ENCODE peak calls at places on chromosome 6, in nine cellular contexts. One of them, this sample, is unnamed.
A peak's percentile ranks its signal among the peaks of the same experiment; 100 is the strongest.

GRCh38 chr6:46507426-46507825 is 16.2 kb upstream of the RCAN2 start:
- DNase-seq in spleen: no peak
- DNase-seq in HCT116: no peak
- DNase-seq in HepG2: no peak
- DNase-seq in IMR-90: no peak
- DNase-seq in breast epithelium: no peak
- DNase-seq in gastrocnemius medialis: no peak
- DNase-seq in stomach: no peak
- DNase-seq in adrenal gland: no peak
- DNase-seq in this sample: no peak

GRCh38 chr6:122998403-122998965 is 2.4 kb downstream of the CLVS2 start:
- DNase-seq in spleen: no peak
- DNase-seq in HCT116: no peak
- DNase-seq in HepG2: no peak
- DNase-seq in IMR-90: no peak
- DNase-seq in breast epithelium: no peak
- DNase-seq in gastrocnemius medialis: no peak
- DNase-seq in stomach: no peak
- DNase-seq in adrenal gland: no peak
- DNase-seq in this sample: no peak

GRCh38 chr6:168388641-168389633 is 52.0 kb upstream of the SMOC2 start:
- DNase-seq in spleen: peak; percentile 70
- DNase-seq in HCT116: no peak
- DNase-seq in HepG2: peak; percentile 40
- DNase-seq in IMR-90: no peak
- DNase-seq in breast epithelium: peak; percentile 83
- DNase-seq in gastrocnemius medialis: no peak
- DNase-seq in stomach: peak; percentile 75
- DNase-seq in adrenal gland: no peak
- DNase-seq in this sample: peak; percentile 75

GRCh38 chr6:117655380-117655779 is 19.9 kb upstream of the NUS1 start:
- DNase-seq in spleen: no peak
- DNase-seq in HCT116: no peak
- DNase-seq in HepG2: no peak
- DNase-seq in IMR-90: no peak
- DNase-seq in breast epithelium: no peak
- DNase-seq in gastrocnemius medialis: no peak
- DNase-seq in stomach: no peak
- DNase-seq in adrenal gland: no peak
- DNase-seq in this sample: no peak

GRCh38 chr6:116528800-116529199 is 16.7 kb downstream of the TRAPPC3L start:
- DNase-seq in spleen: no peak
- DNase-seq in HCT116: no peak
- DNase-seq in HepG2: peak; percentile 20
- DNase-seq in IMR-90: peak; percentile 28
- DNase-seq in breast epithelium: no peak
- DNase-seq in gastrocnemius medialis: no peak
- DNase-seq in stomach: no peak
- DNase-seq in adrenal gland: no peak
- DNase-seq in this sample: no peak

GRCh38 chr6:137261393-137262154 is 42.4 kb upstream of the IFNGR1 start:
- DNase-seq in spleen: no peak
- DNase-seq in HCT116: no peak
- DNase-seq in HepG2: peak; percentile 82
- DNase-seq in IMR-90: peak; percentile 54
- DNase-seq in breast epithelium: no peak
- DNase-seq in gastrocnemius medialis: no peak
- DNase-seq in stomach: no peak
- DNase-seq in adrenal gland: no peak
- DNase-seq in this sample: no peak

GRCh38 chr6:162313922-162314660 is 413.5 kb downstream of the PRKN start:
- DNase-seq in spleen: no peak
- DNase-seq in HCT116: no peak
- DNase-seq in HepG2: no peak
- DNase-seq in IMR-90: no peak
- DNase-seq in breast epithelium: no peak
- DNase-seq in gastrocnemius medialis: no peak
- DNase-seq in stomach: no peak
- DNase-seq in adrenal gland: no peak
- DNase-seq in this sample: no peak

GRCh38 chr6:25002326-25003066 is 66.7 kb upstream of the RIPOR2 start:
- DNase-seq in spleen: no peak
- DNase-seq in HCT116: no peak
- DNase-seq in HepG2: no peak
- DNase-seq in IMR-90: no peak
- DNase-seq in breast epithelium: no peak
- DNase-seq in gastrocnemius medialis: no peak
- DNase-seq in stomach: no peak
- DNase-seq in adrenal gland: no peak
- DNase-seq in this sample: no peak

GRCh38 chr6:11711644-11711993 is 67.0 kb downstream of the ADTRP start:
- DNase-seq in spleen: no peak
- DNase-seq in HCT116: no peak
- DNase-seq in HepG2: no peak
- DNase-seq in IMR-90: peak; percentile 80
- DNase-seq in breast epithelium: no peak
- DNase-seq in gastrocnemius medialis: no peak
- DNase-seq in stomach: no peak
- DNase-seq in adrenal gland: no peak
- DNase-seq in this sample: no peak

GRCh38 chr6:142883011-142883410 is 62.0 kb downstream of the HIVEP2 start:
- DNase-seq in spleen: no peak
- DNase-seq in HCT116: no peak
- DNase-seq in HepG2: no peak
- DNase-seq in IMR-90: peak; percentile 67
- DNase-seq in breast epithelium: no peak
- DNase-seq in gastrocnemius medialis: no peak
- DNase-seq in stomach: no peak
- DNase-seq in adrenal gland: no peak
- DNase-seq in this sample: no peak

GRCh38 chr6:20686142-20686541 is 151.9 kb downstream of the CDKAL1 start:
- DNase-seq in spleen: no peak
- DNase-seq in HCT116: no peak
- DNase-seq in HepG2: no peak
- DNase-seq in IMR-90: no peak
- DNase-seq in breast epithelium: no peak
- DNase-seq in gastrocnemius medialis: no peak
- DNase-seq in stomach: no peak
- DNase-seq in adrenal gland: no peak
- DNase-seq in this sample: no peak

GRCh38 chr6:75151013-75151412 is 54.8 kb downstream of the COL12A1 start:
- DNase-seq in spleen: no peak
- DNase-seq in HCT116: no peak
- DNase-seq in HepG2: no peak
- DNase-seq in IMR-90: peak; percentile 43
- DNase-seq in breast epithelium: no peak
- DNase-seq in gastrocnemius medialis: no peak
- DNase-seq in stomach: no peak
- DNase-seq in adrenal gland: no peak
- DNase-seq in this sample: no peak

GRCh38 chr6:97849390-97849789 is 566.4 kb upstream of the MMS22L start:
- DNase-seq in spleen: no peak
- DNase-seq in HCT116: no peak
- DNase-seq in HepG2: no peak
- DNase-seq in IMR-90: no peak
- DNase-seq in breast epithelium: no peak
- DNase-seq in gastrocnemius medialis: no peak
- DNase-seq in stomach: no peak
- DNase-seq in adrenal gland: no peak
- DNase-seq in this sample: no peak

GRCh38 chr6:145034664-145035063 is 700.7 kb downstream of the EPM2A start:
- DNase-seq in spleen: no peak
- DNase-seq in HCT116: no peak
- DNase-seq in HepG2: no peak
- DNase-seq in IMR-90: peak; percentile 22
- DNase-seq in breast epithelium: no peak
- DNase-seq in gastrocnemius medialis: no peak
- DNase-seq in stomach: no peak
- DNase-seq in adrenal gland: no peak
- DNase-seq in this sample: no peak

GRCh38 chr6:85641522-85641915 is 1.2 kb downstream of the SYNCRIP start:
- DNase-seq in spleen: no peak
- DNase-seq in HCT116: no peak
- DNase-seq in HepG2: no peak
- DNase-seq in IMR-90: peak; percentile 25
- DNase-seq in breast epithelium: no peak
- DNase-seq in gastrocnemius medialis: no peak
- DNase-seq in stomach: no peak
- DNase-seq in adrenal gland: no peak
- DNase-seq in this sample: peak; percentile 7

GRCh38 chr6:166097914-166098522 is 69.6 kb downstream of the TBXT start:
- DNase-seq in spleen: peak; percentile 82
- DNase-seq in HCT116: peak; percentile 49
- DNase-seq in HepG2: peak; percentile 29
- DNase-seq in IMR-90: peak; percentile 82
- DNase-seq in breast epithelium: peak; percentile 62
- DNase-seq in gastrocnemius medialis: peak; percentile 14
- DNase-seq in stomach: peak; percentile 71
- DNase-seq in adrenal gland: peak; percentile 85
- DNase-seq in this sample: peak; percentile 76

DNA sequence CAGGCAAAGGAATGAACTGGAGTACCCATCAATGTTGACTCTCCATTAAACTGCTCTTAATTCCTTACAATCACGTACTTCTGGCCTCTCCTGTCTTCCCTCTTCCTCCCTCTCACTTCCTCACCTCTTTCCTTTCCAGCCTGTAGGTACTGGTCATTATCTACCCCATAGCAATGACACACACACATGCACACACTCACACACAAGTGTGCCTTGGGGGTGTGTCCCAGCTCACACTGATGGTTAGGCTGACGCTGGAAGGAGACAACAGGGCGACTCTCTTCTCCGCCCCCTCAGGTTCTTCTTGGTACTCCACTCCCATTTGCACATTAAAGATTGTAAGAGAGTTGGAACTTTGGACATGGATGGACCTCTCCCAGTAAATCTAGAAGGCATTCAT is 14.0 kb upstream of the SERPINB9 start:
- DNase-seq in spleen: no peak
- DNase-seq in HCT116: no peak
- DNase-seq in HepG2: no peak
- DNase-seq in IMR-90: no peak
- DNase-seq in breast epithelium: no peak
- DNase-seq in gastrocnemius medialis: no peak
- DNase-seq in stomach: no peak
- DNase-seq in adrenal gland: no peak
- DNase-seq in this sample: no peak
- TF ChIP-seq CTCF in spleen: no peak
- TF ChIP-seq CTCF in HCT116: no peak
- TF ChIP-seq CTCF in HepG2: no peak
- TF ChIP-seq CTCF in IMR-90: no peak
- TF ChIP-seq CTCF in breast epithelium: no peak
- TF ChIP-seq CTCF in gastrocnemius medialis: no peak
- TF ChIP-seq CTCF in stomach: no peak
- TF ChIP-seq CTCF in adrenal gland: no peak
- TF ChIP-seq CTCF in this sample: no peak

DNA sequence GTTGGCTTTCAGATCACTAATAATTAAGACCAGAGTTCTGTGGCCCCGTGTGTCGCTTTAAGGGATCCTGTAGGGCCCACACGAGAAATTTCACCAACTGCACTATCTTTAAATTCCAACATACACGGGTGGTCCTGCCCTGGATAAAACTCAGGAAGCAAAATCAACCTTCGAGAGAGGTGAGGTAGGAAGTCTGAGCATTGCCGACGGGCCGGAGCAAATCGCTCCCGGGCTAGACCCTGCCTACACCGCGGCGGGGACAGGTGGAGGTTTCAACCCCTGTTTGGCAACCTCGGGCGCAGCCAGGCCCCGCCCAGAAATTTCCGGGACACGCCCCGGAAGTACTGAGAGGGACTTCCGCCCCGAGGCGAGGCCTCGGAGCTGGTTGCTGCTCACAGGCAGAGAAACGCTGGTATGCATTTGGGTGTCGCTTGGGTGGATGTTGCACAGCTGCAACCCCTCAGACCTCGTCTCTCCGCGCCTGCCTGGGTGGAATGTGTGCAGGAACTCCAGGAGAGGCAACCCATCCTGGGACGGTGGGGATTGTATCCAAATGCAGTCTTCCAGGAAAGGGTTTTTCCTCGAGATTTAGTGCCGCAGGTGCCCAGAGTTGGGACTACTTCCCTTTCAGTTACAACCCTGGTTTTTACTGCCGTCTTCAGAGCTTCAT is 19.9 kb downstream of the ZKSCAN8 start:
- DNase-seq in spleen: peak; percentile 96
- DNase-seq in HCT116: no peak
- DNase-seq in HepG2: peak; percentile 79
- DNase-seq in IMR-90: peak; percentile 68
- DNase-seq in breast epithelium: peak; percentile 56
- DNase-seq in gastrocnemius medialis: peak; percentile 18
- DNase-seq in stomach: peak; percentile 59
- DNase-seq in adrenal gland: peak; percentile 70
- DNase-seq in this sample: peak; percentile 77
- TF ChIP-seq POLR2A in spleen: no peak
- TF ChIP-seq POLR2A in HCT116: no peak
- TF ChIP-seq POLR2A in HepG2: peak; percentile 92
- TF ChIP-seq POLR2A in IMR-90: peak; percentile 37
- TF ChIP-seq POLR2A in breast epithelium: no peak
- TF ChIP-seq POLR2A in gastrocnemius medialis: no peak
- TF ChIP-seq POLR2A in stomach: no peak
- TF ChIP-seq POLR2A in adrenal gland: peak; percentile 15
- TF ChIP-seq POLR2A in this sample: no peak

DNA sequence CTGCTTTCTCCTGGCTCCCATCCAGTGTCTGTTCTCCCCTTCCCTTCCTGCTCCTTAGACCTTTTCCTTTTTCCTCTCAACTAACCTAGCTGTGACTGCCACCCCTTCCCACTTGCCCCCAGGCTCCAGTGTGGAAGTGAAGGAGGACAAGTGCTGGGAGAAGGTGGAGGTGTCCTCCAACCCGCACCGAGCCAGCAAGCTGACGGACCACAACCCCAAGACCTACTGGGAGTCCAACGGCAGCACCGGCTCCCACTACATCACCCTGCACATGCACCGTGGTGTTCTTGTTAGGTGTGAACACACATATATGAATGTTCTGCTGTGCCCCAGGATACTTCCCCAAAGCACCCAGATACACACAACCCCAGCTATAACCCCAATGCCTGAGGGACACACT is 18.5 kb downstream of the CUL9 start:
- DNase-seq in spleen: peak; percentile 46
- DNase-seq in HCT116: no peak
- DNase-seq in HepG2: no peak
- DNase-seq in IMR-90: no peak
- DNase-seq in breast epithelium: peak; percentile 45
- DNase-seq in gastrocnemius medialis: no peak
- DNase-seq in stomach: no peak
- DNase-seq in adrenal gland: no peak
- DNase-seq in this sample: no peak
- H3K36me3 ChIP-seq in spleen: peaks cover 68% of the 10 kb centered on the region
- H3K36me3 ChIP-seq in HCT116: no peaks in the 10 kb centered on the region
- H3K36me3 ChIP-seq in HepG2: peaks cover 5% of the 10 kb centered on the region
- H3K36me3 ChIP-seq in IMR-90: peaks cover 48% of the 10 kb centered on the region
- H3K36me3 ChIP-seq in breast epithelium: no peaks in the 10 kb centered on the region
- H3K36me3 ChIP-seq in gastrocnemius medialis: peaks cover 61% of the 10 kb centered on the region
- H3K36me3 ChIP-seq in stomach: peaks cover 30% of the 10 kb centered on the region
- H3K36me3 ChIP-seq in adrenal gland: no peaks in the 10 kb centered on the region
- H3K36me3 ChIP-seq in this sample: peaks cover 19% of the 10 kb centered on the region

DNA sequence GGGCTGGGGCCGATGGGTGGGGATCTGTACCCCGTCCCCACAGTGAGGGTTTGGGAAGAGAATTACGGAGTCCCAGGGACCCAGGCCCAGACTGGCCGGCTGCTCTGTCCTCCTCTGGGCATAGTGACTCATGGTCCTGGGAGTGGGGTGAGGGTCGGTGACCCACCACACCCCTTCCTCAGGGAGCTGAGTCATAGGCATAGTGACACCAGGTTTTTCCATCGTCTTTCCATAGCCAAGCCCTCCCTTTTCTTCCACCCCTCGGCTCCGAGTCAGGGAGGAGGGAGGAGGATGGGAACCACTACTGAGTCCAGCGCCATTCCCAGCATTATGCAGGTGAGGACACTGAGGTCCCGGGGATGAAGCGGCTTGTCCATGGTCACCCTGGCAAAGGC is 8.9 kb downstream of the CYP21A2 start:
- DNase-seq in spleen: no peak
- DNase-seq in HCT116: peak; percentile 21
- DNase-seq in HepG2: peak; percentile 27
- DNase-seq in IMR-90: peak; percentile 24
- DNase-seq in breast epithelium: no peak
- DNase-seq in gastrocnemius medialis: peak; percentile 39
- DNase-seq in stomach: no peak
- DNase-seq in adrenal gland: peak; percentile 84
- DNase-seq in this sample: no peak
- TF ChIP-seq CTCF in spleen: no peak
- TF ChIP-seq CTCF in HCT116: no peak
- TF ChIP-seq CTCF in HepG2: no peak
- TF ChIP-seq CTCF in IMR-90: no peak
- TF ChIP-seq CTCF in breast epithelium: no peak
- TF ChIP-seq CTCF in gastrocnemius medialis: no peak
- TF ChIP-seq CTCF in stomach: no peak
- TF ChIP-seq CTCF in adrenal gland: no peak
- TF ChIP-seq CTCF in this sample: no peak